ENCODE peak calls at places on chromosomes 3 and 15, in four cellular contexts. J, Z, P and M are unnamed samples.

GRCh38 chr3:40873934-40874699 is 325.2 kb upstream of the CTNNB1 start:
- DNase-seq in Z (no peak), J (no peak), P (no peak), M (no peak)

GRCh38 chr15:74906193-74906449 is 530 bp downstream of the FAM219B start:
- DNase-seq in P (peak; percentile 24), J (no peak), Z (no peak), M (no peak)

GRCh38 chr3:1703169-1703568 is 395.5 kb upstream of the CNTN4 start:
- DNase-seq in J (no peak), P (no peak), Z (no peak), M (no peak)

GRCh38 chr3:107208100-107208499 is 169.1 kb upstream of the CCDC54 start:
- DNase-seq in Z (no peak), P (no peak), J (peak; percentile 99), M (peak; percentile 66)

GRCh38 chr15:98899266-98900021 is 108.1 kb downstream of the PGPEP1L start:
- DNase-seq in P (no peak), J (no peak), Z (no peak), M (no peak)

GRCh38 chr3:63934484-63934883 is 22.3 kb upstream of the SCAANT1 start:
- DNase-seq in J (no peak), P (no peak), Z (no peak), M (no peak)

GRCh38 chr15:57726411-57726810 is 19.9 kb downstream of the POLR2M start:
- DNase-seq in P (no peak), Z (no peak), J (peak; percentile 53), M (peak; percentile 17)

GRCh38 chr3:12347301-12347700 is 58.4 kb downstream of the PPARG start:
- DNase-seq in P (no peak), Z (no peak), J (no peak), M (no peak)

DNA sequence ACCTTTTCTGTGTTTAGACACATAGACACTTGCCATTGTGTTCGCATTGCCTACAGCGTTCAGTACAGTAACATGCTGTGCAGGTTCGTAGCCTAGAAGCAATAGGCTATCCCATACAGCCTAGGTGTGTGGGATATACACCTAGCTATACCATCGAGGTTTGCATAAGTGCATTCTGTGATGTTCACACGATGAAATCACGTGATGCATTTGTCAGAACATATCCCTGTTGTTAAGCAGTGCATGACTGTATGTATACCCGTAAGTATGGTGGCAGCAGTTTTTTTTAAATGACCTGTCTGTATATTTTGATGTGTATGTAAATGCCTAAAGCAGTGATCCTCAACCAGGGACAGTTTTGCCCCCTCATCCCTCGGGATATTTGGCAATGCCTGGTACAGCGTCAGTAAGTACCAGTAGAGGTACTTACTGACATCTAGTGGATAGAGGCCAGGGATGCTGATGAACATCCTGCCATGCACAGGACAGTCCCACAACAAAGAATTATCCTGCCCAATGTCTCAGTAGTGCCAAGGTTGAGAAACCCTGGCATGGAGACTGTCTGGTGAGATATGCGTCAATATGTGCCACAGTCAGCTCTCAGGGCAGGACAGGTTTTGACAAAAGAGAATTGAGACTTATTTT is 129.1 kb downstream of the HCN4 start:
- DNase-seq in J (peak; percentile 8), P (no peak), Z (no peak), M (peak; percentile 27)
- TF ChIP-seq CTCF in J (peak; percentile 40), P (peak; percentile 20), Z (no peak), M (peak; percentile 45)

DNA sequence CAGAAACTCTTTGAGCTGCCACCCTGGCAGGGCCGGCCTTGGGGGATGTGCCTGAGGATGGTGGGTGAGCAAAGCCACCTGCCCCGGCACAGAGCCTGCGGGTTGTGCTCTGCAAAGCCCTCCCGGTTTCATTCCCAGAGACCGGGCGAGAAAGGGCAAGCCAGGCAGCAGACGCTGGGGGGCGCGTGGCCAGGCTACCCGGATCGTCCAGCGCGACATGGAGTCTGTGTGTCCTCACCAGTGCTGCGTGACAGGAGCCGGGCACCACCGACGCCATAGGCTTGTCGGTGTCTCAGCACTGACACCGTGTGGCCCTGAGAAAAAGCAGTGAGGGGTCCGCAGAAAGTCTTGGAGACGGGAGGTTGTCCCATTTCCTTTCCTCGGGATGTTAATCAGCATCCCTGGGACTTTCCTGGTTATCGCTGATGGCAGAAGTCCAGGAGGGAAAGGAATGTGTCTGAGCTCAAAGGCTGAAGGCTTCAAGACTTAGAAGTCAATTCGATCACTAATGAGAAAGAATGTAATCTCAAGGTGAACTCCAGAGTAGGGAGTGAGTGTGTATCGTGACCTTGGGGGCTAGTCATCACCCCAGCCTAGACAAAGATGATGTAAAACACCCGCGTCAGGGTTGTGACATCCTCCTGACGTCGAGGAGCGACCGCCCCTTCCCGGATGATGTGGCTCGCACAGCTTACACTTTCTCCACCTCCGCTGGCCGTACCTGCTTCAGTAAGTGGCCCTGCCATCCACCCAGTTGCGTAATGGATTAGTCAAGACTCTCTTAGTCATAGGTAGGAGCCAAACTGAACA is 36.3 kb upstream of the PLA2G4E start:
- DNase-seq in Z (no peak), J (peak; percentile 62), P (peak; percentile 72), M (peak; percentile 100)
- H3K4me3 ChIP-seq in Z (peak overlapping the region; percentile 45), J (peak overlapping the region; percentile 3), P (peak overlapping the region; percentile 52), M (peak overlapping the region; percentile 48)

DNA sequence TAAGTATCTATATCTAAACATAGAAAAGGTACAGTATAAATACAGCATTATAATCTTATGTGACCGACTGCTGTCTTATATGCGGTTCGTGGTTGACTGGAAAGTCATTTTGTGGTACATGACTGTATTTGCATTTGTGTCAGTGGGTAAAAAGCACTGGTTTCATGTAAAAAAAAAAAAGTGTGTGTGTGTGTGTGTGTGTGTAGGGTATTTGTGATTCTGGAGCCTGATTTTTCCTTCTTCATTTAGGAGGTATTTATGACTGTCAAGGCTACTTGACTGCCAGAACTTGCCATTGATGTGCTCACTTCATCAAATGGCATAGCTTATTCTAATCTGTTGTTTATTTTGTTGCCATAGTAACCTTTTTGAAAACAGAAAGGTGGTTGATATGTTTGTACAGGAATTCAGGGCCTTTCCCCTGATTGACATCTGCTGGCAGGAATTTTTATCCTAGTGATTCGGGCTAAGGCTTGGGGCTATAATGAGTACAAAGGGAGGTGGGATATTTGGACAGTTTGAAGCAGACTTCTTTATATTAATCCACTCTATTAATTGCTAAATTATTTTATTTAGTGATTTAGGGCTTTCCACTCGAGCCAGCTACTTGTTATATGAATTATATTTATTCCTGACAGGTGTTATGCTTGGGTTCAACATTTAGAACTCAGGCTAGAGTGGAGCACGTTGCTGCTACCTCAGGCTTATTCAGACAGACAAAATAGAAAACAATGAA is 63.4 kb downstream of the AKAP13 start:
- DNase-seq in J (peak; percentile 33), P (peak; percentile 48), Z (no peak), M (peak; percentile 88)
- TF ChIP-seq CTCF in J (peak; percentile 1), P (no peak), Z (no peak), M (peak; percentile 30)

GRCh38 chr3:158508481-158508880 is 62.5 kb upstream of the MLF1 start:
- DNase-seq in J (peak; percentile 89), Z (no peak), P (no peak), M (no peak)
- H3K4me3 ChIP-seq in J (no peak overlapping the region), Z (no peak overlapping the region), P (no peak overlapping the region), M (no peak overlapping the region)

DNA sequence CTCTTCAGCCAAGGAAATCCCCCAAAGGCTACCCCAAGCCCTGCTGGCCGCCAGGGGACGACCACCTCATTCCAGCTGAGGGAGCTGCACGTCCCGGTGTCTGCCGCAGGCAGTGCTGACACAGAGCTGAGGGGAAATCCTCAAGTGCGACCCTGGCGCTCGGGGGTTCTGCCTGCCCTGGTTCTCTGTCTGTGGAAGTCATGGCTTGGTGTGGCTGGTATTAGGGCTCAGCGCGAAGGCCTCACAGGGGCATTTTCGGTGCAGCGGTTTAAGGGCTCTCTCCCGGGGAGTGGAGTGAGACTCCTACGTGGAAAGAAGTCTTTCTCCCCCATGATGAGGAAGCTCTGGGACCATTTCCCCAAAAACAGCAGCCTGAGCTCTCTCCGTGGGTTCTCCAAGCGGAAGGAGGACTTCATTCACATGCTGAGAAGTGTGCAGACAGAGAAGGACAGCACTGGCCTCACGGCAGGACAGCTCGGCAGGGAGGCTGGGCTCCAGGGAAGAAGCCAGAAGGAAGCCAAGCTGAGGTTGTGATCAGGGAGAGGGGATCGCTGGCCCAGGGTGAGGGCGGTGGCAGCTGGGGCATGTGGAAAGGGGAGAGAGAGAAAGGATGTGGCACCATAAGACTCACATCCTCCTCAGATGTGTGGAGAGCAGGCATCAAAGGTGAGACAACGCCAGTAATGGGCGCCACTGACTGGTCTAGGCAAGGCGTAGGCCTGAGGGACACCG is 48.6 kb downstream of the KLF15 start:
- DNase-seq in Z (no peak), P (no peak), J (no peak), M (no peak)
- TF ChIP-seq CTCF in Z (no peak), P (no peak), J (no peak), M (no peak)

GRCh38 chr3:122003112-122003511 is 18.9 kb downstream of the ILDR1 start:
- DNase-seq in Z (no peak), P (no peak), J (no peak), M (no peak)
- H3K4me3 ChIP-seq in Z (no peak overlapping the region), P (peak overlapping the region; percentile 35), J (no peak overlapping the region), M (no peak overlapping the region)

DNA sequence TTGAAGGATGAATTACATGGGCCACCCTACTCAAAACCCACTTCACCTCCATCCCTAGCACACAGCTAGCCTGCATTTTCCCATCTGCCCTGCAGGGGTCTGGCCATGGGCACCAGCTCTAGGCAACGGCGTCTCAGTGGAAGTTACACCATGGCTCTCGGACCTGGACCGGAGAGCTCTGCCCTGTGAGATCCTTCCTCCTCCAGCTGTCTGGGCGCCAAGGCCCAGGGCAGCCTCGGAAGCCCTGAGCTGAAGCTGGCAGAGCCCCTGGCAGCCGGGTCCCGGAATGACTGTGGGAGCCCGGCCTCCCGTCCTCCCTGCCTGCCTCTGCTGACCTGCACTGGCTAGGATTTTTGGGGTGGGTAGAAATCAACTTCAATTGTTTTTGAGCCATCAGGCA is 98.9 kb downstream of the CHSY1 start:
- DNase-seq in J (no peak), P (no peak), Z (no peak), M (no peak)
- TF ChIP-seq CTCF in J (peak; percentile 10), P (peak; percentile 34), Z (no peak), M (peak; percentile 22)